ENCODE peak calls at places on chromosomes 1 and 21, in eight cellular contexts. One of them, this sample, is unnamed.

GRCh38 chr1:247448107-247448778 is 9.7 kb downstream of the OR2B11 start:
- DNase-seq in SW480: peak
- DNase-seq in myocyte: peak
- DNase-seq in GM23248: peak
- DNase-seq in C1 segment of cervical spinal cord: peak
- DNase-seq in A673: peak
- DNase-seq in left lung: peak
- DNase-seq in stimulated activated CD8-positive, alpha-beta memory T cell treated with anti-CD3 and anti-CD28 coated beads, Interleukin-7, amount 100 ng/mL, for 48 hours: no peak
- DNase-seq in this sample: peak

GRCh38 chr1:75985827-75986226 is 53.6 kb upstream of the ASB17 start:
- DNase-seq in A673: no peak
- DNase-seq in C1 segment of cervical spinal cord: no peak
- DNase-seq in GM23248: peak
- DNase-seq in left lung: no peak
- DNase-seq in myocyte: no peak
- DNase-seq in SW480: no peak
- DNase-seq in stimulated activated CD8-positive, alpha-beta memory T cell treated with anti-CD3 and anti-CD28 coated beads, Interleukin-7, amount 100 ng/mL, for 48 hours: no peak
- DNase-seq in this sample: no peak

GRCh38 chr1:1304331-1305299 is 3.1 kb downstream of the ACAP3 start:
- DNase-seq in GM23248: peak
- DNase-seq in C1 segment of cervical spinal cord: peak
- DNase-seq in left lung: peak
- DNase-seq in myocyte: peak
- DNase-seq in A673: peak
- DNase-seq in SW480: peak
- DNase-seq in stimulated activated CD8-positive, alpha-beta memory T cell treated with anti-CD3 and anti-CD28 coated beads, Interleukin-7, amount 100 ng/mL, for 48 hours: no peak
- DNase-seq in this sample: peak

GRCh38 chr1:85259866-85260345 is 444 bp upstream of the C1orf52 start:
- DNase-seq in A673: no peak
- DNase-seq in myocyte: no peak
- DNase-seq in C1 segment of cervical spinal cord: no peak
- DNase-seq in GM23248: peak
- DNase-seq in left lung: no peak
- DNase-seq in SW480: no peak
- DNase-seq in stimulated activated CD8-positive, alpha-beta memory T cell treated with anti-CD3 and anti-CD28 coated beads, Interleukin-7, amount 100 ng/mL, for 48 hours: no peak
- DNase-seq in this sample: no peak

GRCh38 chr1:198234511-198235251 is 77.9 kb downstream of the NEK7 start:
- DNase-seq in C1 segment of cervical spinal cord: no peak
- DNase-seq in myocyte: peak
- DNase-seq in GM23248: peak
- DNase-seq in SW480: no peak
- DNase-seq in A673: peak
- DNase-seq in stimulated activated CD8-positive, alpha-beta memory T cell treated with anti-CD3 and anti-CD28 coated beads, Interleukin-7, amount 100 ng/mL, for 48 hours: no peak
- DNase-seq in left lung: no peak
- DNase-seq in this sample: peak

GRCh38 chr1:205975387-205975998 is 27.7 kb downstream of the RAB7B start:
- DNase-seq in SW480: no peak
- DNase-seq in GM23248: no peak
- DNase-seq in C1 segment of cervical spinal cord: no peak
- DNase-seq in left lung: no peak
- DNase-seq in A673: no peak
- DNase-seq in stimulated activated CD8-positive, alpha-beta memory T cell treated with anti-CD3 and anti-CD28 coated beads, Interleukin-7, amount 100 ng/mL, for 48 hours: no peak
- DNase-seq in myocyte: no peak
- DNase-seq in this sample: no peak

GRCh38 chr21:38310619-38311018 is 53.8 kb downstream of the KCNJ15 start:
- DNase-seq in SW480: no peak
- DNase-seq in myocyte: no peak
- DNase-seq in stimulated activated CD8-positive, alpha-beta memory T cell treated with anti-CD3 and anti-CD28 coated beads, Interleukin-7, amount 100 ng/mL, for 48 hours: no peak
- DNase-seq in GM23248: peak
- DNase-seq in C1 segment of cervical spinal cord: no peak
- DNase-seq in left lung: no peak
- DNase-seq in A673: no peak
- DNase-seq in this sample: no peak

GRCh38 chr21:44441041-44441400 is 14.3 kb upstream of the LRRC3 start:
- DNase-seq in A673: no peak
- DNase-seq in myocyte: no peak
- DNase-seq in GM23248: no peak
- DNase-seq in C1 segment of cervical spinal cord: no peak
- DNase-seq in SW480: no peak
- DNase-seq in left lung: no peak
- DNase-seq in stimulated activated CD8-positive, alpha-beta memory T cell treated with anti-CD3 and anti-CD28 coated beads, Interleukin-7, amount 100 ng/mL, for 48 hours: no peak
- DNase-seq in this sample: no peak

GRCh38 chr1:21814981-21815583 is 3.0 kb downstream of the LDLRAD2 start:
- DNase-seq in left lung: no peak
- DNase-seq in GM23248: no peak
- DNase-seq in C1 segment of cervical spinal cord: no peak
- DNase-seq in stimulated activated CD8-positive, alpha-beta memory T cell treated with anti-CD3 and anti-CD28 coated beads, Interleukin-7, amount 100 ng/mL, for 48 hours: no peak
- DNase-seq in SW480: no peak
- DNase-seq in A673: no peak
- DNase-seq in myocyte: no peak
- DNase-seq in this sample: no peak

GRCh38 chr1:179253286-179253972 is 24.0 kb upstream of the ABL2 start:
- DNase-seq in GM23248: no peak
- DNase-seq in myocyte: no peak
- DNase-seq in stimulated activated CD8-positive, alpha-beta memory T cell treated with anti-CD3 and anti-CD28 coated beads, Interleukin-7, amount 100 ng/mL, for 48 hours: no peak
- DNase-seq in left lung: no peak
- DNase-seq in C1 segment of cervical spinal cord: no peak
- DNase-seq in A673: no peak
- DNase-seq in SW480: no peak
- DNase-seq in this sample: no peak

GRCh38 chr1:67983867-67984266 is 66.6 kb downstream of the DIRAS3 start:
- DNase-seq in left lung: no peak
- DNase-seq in myocyte: peak
- DNase-seq in A673: no peak
- DNase-seq in GM23248: no peak
- DNase-seq in SW480: no peak
- DNase-seq in stimulated activated CD8-positive, alpha-beta memory T cell treated with anti-CD3 and anti-CD28 coated beads, Interleukin-7, amount 100 ng/mL, for 48 hours: no peak
- DNase-seq in C1 segment of cervical spinal cord: no peak
- DNase-seq in this sample: no peak

GRCh38 chr1:115088115-115088794 is 1.0 kb downstream of the TSPAN2 start:
- DNase-seq in C1 segment of cervical spinal cord: no peak
- DNase-seq in left lung: no peak
- DNase-seq in myocyte: no peak
- DNase-seq in SW480: no peak
- DNase-seq in GM23248: no peak
- DNase-seq in stimulated activated CD8-positive, alpha-beta memory T cell treated with anti-CD3 and anti-CD28 coated beads, Interleukin-7, amount 100 ng/mL, for 48 hours: no peak
- DNase-seq in A673: no peak
- DNase-seq in this sample: no peak

GRCh38 chr21:41152149-41152548 is 15.8 kb upstream of the BACE2 start:
- DNase-seq in myocyte: no peak
- DNase-seq in A673: no peak
- DNase-seq in left lung: no peak
- DNase-seq in C1 segment of cervical spinal cord: no peak
- DNase-seq in stimulated activated CD8-positive, alpha-beta memory T cell treated with anti-CD3 and anti-CD28 coated beads, Interleukin-7, amount 100 ng/mL, for 48 hours: no peak
- DNase-seq in SW480: no peak
- DNase-seq in GM23248: no peak
- DNase-seq in this sample: no peak

GRCh38 chr21:41899431-41900202 is 20.5 kb upstream of the PRDM15 start:
- DNase-seq in SW480: no peak
- DNase-seq in left lung: no peak
- DNase-seq in C1 segment of cervical spinal cord: no peak
- DNase-seq in GM23248: no peak
- DNase-seq in stimulated activated CD8-positive, alpha-beta memory T cell treated with anti-CD3 and anti-CD28 coated beads, Interleukin-7, amount 100 ng/mL, for 48 hours: peak
- DNase-seq in myocyte: no peak
- DNase-seq in A673: no peak
- DNase-seq in this sample: no peak

GRCh38 chr1:209835782-209836298 is 8.1 kb downstream of the UTP25 start:
- DNase-seq in left lung: no peak
- DNase-seq in myocyte: no peak
- DNase-seq in SW480: no peak
- DNase-seq in stimulated activated CD8-positive, alpha-beta memory T cell treated with anti-CD3 and anti-CD28 coated beads, Interleukin-7, amount 100 ng/mL, for 48 hours: peak
- DNase-seq in GM23248: peak
- DNase-seq in C1 segment of cervical spinal cord: no peak
- DNase-seq in A673: no peak
- DNase-seq in this sample: no peak

GRCh38 chr1:52855584-52855983 is 13.0 kb downstream of the ZYG11A start:
- DNase-seq in GM23248: no peak
- DNase-seq in C1 segment of cervical spinal cord: no peak
- DNase-seq in myocyte: no peak
- DNase-seq in stimulated activated CD8-positive, alpha-beta memory T cell treated with anti-CD3 and anti-CD28 coated beads, Interleukin-7, amount 100 ng/mL, for 48 hours: no peak
- DNase-seq in A673: no peak
- DNase-seq in left lung: no peak
- DNase-seq in SW480: no peak
- DNase-seq in this sample: no peak